ENCODE peak calls at places on chromosomes 6 and 20, in seven cellular contexts. P, S, A, W, H, E and R are unnamed samples. For H3K27me3, the result is how much of the 10 kb centered on the place peaks cover.

GRCh38 chr6:18264338-18265098 is at the start of gene DEK:
- DNase-seq in S (peak), P (no peak), E (peak), W (peak), H (peak), A (peak), R (no peak)

GRCh38 chr20:40956926-40957760 is 71.5 kb upstream of the TOP1 start:
- DNase-seq in E (peak), A (no peak), W (no peak), P (no peak), S (no peak), H (no peak), R (no peak)

GRCh38 chr20:34980543-34981213 is 25.0 kb downstream of the MYH7B start:
- DNase-seq in W (peak), A (peak), E (peak), S (no peak), P (no peak), H (peak), R (no peak)

GRCh38 chr6:15586528-15586927 is 76.3 kb downstream of the DTNBP1 start:
- DNase-seq in S (no peak), E (no peak), P (no peak), H (no peak), W (no peak), A (no peak), R (no peak)

GRCh38 chr20:51732454-51732791 is 35.8 kb downstream of the ATP9A start:
- DNase-seq in E (no peak), H (peak), P (no peak), A (no peak), S (peak), W (no peak), R (no peak)

GRCh38 chr20:47350181-47350550 is 6.3 kb downstream of the ZMYND8 start:
- DNase-seq in A (no peak), P (no peak), E (no peak), S (no peak), W (no peak), H (no peak), R (no peak)

GRCh38 chr20:49883246-49883802 is 32.0 kb downstream of the SPATA2 start:
- DNase-seq in P (no peak), W (no peak), E (no peak), A (no peak), S (no peak), H (no peak), R (no peak)

GRCh38 chr6:14917101-14917500 is 328.8 kb upstream of the JARID2 start:
- DNase-seq in A (no peak), W (no peak), E (no peak), P (no peak), H (peak), S (no peak), R (no peak)

GRCh38 chr6:46741910-46742309 is 4.8 kb upstream of the ANKRD66 start:
- DNase-seq in E (no peak), S (no peak), H (no peak), W (no peak), P (no peak), A (no peak), R (no peak)

GRCh38 chr20:51966296-51966971 is 164.1 kb upstream of the SALL4 start:
- DNase-seq in W (peak), H (peak), E (peak), S (peak), P (no peak), A (peak), R (peak)

GRCh38 chr6:148263010-148263409 is 79.6 kb upstream of the SASH1 start:
- DNase-seq in S (no peak), H (no peak), A (no peak), P (no peak), W (no peak), E (no peak), R (peak)

GRCh38 chr6:26294276-26294675 is 70.7 kb upstream of the BTN3A2 start:
- DNase-seq in W (no peak), H (no peak), P (no peak), S (no peak), E (no peak), A (no peak), R (no peak)

GRCh38 chr6:107173779-107174178 is 58.5 kb upstream of the BEND3 start:
- DNase-seq in P (no peak), S (no peak), E (no peak), W (no peak), H (peak), A (no peak), R (no peak)

GRCh38 chr6:43492673-43493072 is 15.3 kb downstream of the TJAP1 start:
- DNase-seq in W (no peak), H (peak), A (no peak), E (no peak), P (no peak), S (no peak), R (no peak)

DNA sequence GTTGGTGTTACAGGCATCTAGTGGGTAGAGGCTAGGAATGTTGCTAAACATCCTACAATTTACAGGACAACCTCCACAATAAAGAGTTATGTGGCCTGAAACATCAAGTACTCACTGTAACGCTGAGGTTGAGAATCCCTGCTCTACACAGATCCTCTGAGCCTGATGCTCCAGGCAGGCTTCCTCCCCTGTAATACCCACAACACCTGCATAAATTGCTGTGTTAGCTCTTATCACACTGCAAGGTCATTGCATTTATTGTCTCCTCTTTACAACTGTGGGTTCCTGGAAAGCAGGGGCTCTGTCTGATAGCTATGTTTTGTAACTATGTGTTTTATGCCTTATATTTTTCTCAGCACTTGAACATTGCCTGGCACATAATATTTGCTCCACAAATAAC is 11.6 kb downstream of the RPP21 start:
- DNase-seq in E (no peak), W (no peak), A (no peak), P (no peak), S (no peak), H (no peak), R (no peak)
- H3K27me3 ChIP-seq in E (under half), W (under half), A (under half), P (under half), S (under half), H (half or more), R (under half)

GRCh38 chr6:84581494-84582259 is 182.7 kb downstream of the TBX18 start:
- DNase-seq in S (no peak), E (no peak), W (no peak), P (no peak), H (peak), A (no peak), R (peak)
- H3K4me3 ChIP-seq in S (no peak), E (no peak), W (no peak), P (no peak), H (no peak), A (no peak), R (no peak)

GRCh38 chr6:41373919-41374617 is 38.7 kb downstream of the NCR2 start:
- DNase-seq in H (no peak), W (no peak), S (no peak), P (no peak), A (no peak), E (peak), R (no peak)
- TF ChIP-seq CTCF in H (no peak), W (no peak), S (no peak), P (no peak), A (no peak), E (no peak), R (no peak)

GRCh38 chr6:111696814-111697213 is 91.1 kb upstream of the TRAF3IP2 start:
- DNase-seq in S (no peak), E (no peak), H (no peak), W (no peak), P (no peak), A (no peak), R (no peak)

GRCh38 chr6:111689946-111690345 is 84.3 kb upstream of the TRAF3IP2 start:
- DNase-seq in A (no peak), P (no peak), E (no peak), W (no peak), H (no peak), S (no peak), R (no peak)

GRCh38 chr6:111691345-111692225 is 85.9 kb upstream of the TRAF3IP2 start:
- DNase-seq in E (no peak), H (no peak), P (no peak), A (no peak), S (no peak), W (no peak), R (no peak)

GRCh38 chr6:111689419-111689818 is 83.7 kb upstream of the TRAF3IP2 start:
- DNase-seq in A (no peak), P (no peak), E (no peak), H (no peak), S (no peak), W (no peak), R (no peak)

DNA sequence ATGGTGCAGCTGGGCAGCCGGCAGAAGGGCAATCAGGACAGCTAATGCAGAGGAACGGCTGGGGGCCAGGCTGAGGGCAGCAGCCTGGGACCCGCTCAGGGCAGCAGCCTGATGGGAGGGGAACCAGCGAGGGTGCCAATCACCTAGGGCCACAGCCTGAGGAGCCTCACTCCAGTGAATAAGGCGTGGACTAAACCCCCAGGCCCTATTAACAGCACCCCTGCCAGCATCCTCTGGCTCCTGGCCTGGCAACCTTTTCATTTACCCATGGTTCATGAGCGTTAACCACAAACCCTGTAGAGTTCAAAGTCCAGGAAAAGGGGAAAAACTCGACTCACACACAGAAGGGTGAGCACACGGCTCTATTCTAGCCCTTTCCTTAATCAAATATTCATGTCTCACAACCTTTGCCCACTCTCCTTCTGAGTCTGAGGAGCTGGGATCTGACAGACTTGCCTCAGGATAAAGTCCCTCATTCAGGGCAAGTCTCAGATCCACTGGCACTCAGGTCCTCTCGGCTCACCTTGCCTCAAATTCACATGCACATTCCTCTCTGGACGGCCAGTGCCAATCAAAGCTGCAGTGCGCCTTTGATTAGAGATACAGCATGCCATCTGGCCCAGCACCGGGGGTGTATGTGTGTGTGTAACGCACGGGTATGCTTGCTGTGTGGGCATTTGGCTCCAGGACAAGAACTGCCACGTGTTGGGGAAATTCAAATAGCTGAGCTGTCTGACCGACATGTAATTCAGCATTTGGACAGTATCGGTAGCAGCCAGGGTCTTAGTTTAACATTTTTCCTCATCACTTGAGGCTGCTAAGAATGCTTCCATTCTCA is 86.9 kb upstream of the TRAF3IP2 start:
- DNase-seq in E (no peak), S (no peak), H (no peak), P (no peak), W (peak), A (no peak), R (no peak)
- H3K27me3 ChIP-seq in E (under half), S (under half), H (under half), P (under half), W (under half), A (under half), R (under half)

DNA sequence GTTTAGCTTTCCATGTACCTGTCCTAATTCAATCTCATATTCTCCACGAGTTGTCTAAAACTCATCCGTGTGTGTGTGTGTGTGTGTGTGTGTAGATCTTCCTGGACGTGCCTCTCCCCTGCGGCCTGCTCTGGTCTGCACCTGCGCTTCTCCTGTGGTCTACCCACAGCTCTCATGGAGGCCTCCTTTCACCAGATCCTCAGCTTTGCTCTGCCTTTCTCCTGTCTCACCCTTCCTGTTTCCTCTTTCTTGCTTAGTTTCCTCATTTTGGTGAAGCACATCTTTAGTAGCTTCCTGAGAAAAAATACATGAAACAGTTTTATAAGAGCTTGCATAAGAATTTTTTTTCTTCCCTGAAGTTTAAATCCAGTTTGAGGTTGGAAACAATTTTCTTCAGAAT is 18.1 kb downstream of the SLX4IP start:
- DNase-seq in S (no peak), W (no peak), P (peak), A (no peak), H (no peak), E (no peak), R (no peak)
- H3K4me3 ChIP-seq in S (no peak), W (no peak), P (no peak), A (no peak), H (no peak), E (no peak), R (no peak)

DNA sequence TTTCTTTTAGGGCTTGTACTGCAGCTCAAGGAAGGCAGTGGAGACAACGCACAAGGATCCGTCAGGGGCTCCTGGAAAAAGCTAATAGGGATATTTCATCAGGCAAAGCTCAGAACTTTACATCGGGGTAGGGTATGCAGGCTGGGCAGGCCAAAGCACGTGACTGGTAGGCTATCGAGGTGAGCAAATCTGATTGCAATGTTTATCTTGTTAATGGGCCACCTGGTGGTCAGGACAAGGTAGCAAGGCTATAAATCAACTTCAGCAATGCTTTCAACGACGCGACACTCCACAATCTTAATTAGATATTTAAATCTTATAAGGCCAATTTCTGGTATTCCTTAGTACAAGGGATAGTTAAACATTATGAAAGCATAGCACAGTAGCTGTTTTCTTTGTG is 1302.8 kb upstream of the EYS start:
- DNase-seq in A (no peak), W (no peak), H (no peak), S (no peak), E (no peak), P (no peak), R (no peak)
- TF ChIP-seq CTCF in A (no peak), W (no peak), H (no peak), S (no peak), E (peak), P (peak), R (no peak)

GRCh38 chr20:59223750-59224149 is 60.1 kb downstream of the ZNF831 start:
- DNase-seq in W (no peak), P (no peak), S (no peak), H (no peak), E (no peak), A (no peak), R (no peak)

GRCh38 chr20:59222239-59222981 is 58.8 kb downstream of the ZNF831 start:
- DNase-seq in P (peak), A (peak), S (peak), H (peak), W (peak), E (peak), R (peak)

GRCh38 chr20:59221049-59221748 is 57.6 kb downstream of the ZNF831 start:
- DNase-seq in S (peak), E (no peak), P (no peak), H (no peak), A (no peak), W (peak), R (no peak)

GRCh38 chr20:59221881-59222238 is 58.2 kb downstream of the ZNF831 start:
- DNase-seq in E (no peak), A (no peak), W (no peak), P (no peak), H (no peak), S (no peak), R (no peak)

DNA sequence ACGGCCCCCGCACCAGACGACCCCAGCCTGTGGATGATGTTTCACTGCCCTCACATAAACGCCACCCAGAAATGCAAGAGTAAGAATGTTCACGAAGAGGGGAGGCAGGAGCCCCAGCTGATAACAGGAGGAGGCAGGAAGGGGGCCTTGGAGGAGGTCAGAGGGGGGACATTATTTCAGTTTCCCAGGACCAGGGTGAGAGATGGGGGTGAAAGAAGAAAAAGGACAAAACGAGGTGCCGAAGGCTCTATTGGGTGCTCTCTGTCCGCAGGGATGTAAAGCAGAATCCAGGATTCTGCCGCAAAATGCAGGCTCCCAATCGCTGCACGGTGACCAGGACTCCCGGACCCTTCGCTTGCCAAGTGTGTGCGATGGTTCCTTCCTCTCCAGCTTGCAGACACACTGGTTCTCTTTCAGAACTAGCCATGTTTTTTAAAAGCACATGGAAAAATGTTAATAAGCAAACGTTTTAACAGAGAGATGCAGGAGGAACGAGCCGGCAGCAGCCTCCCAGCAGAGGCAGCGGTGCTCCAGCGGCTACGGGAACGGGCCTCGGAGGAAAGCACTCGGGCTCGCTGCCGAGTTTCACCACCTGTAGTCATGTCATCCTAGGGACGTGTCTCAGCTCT is 59.5 kb downstream of the ZNF831 start:
- DNase-seq in E (peak), A (no peak), W (no peak), H (no peak), P (no peak), S (no peak), R (no peak)
- H3K27me3 ChIP-seq in E (under half), A (under half), W (under half), H (under half), P (under half), S (under half), R (under half)